ENCODE peak calls at places on chromosome 17, in four cellular contexts. Y is stimulated activated CD8-positive, alpha-beta memory T cell treated with anti-CD3 and anti-CD28 coated beads, Interleukin-2, amount 100 ng/mL, for 48 hours; M is hippocampal formation; U is EL. W is an unnamed sample.

GRCh38 chr17:77332034-77332971 is 191.5 kb downstream of the SEC14L1 start:
- DNase-seq in Y (no peak), M (no peak), U (no peak), W (no peak)

GRCh38 chr17:69492410-69493071 is 78.0 kb downstream of the MAP2K6 start:
- DNase-seq in M (no peak), Y (no peak), U (peak; percentile 93), W (no peak)

GRCh38 chr17:76458580-76459490 is 5.9 kb upstream of the UBE2O start:
- DNase-seq in M (no peak), U (peak; percentile 63), Y (no peak), W (no peak)

GRCh38 chr17:75087558-75088453 is at the start of gene SLC16A5:
- DNase-seq in U (peak; percentile 97), Y (no peak), M (no peak), W (no peak)

GRCh38 chr17:81482673-81483072 is 29.9 kb downstream of the ACTG1 start:
- DNase-seq in U (no peak), Y (no peak), M (no peak), W (no peak)

GRCh38 chr17:73091770-73092517 is 544 bp downstream of the SLC39A11 start:
- DNase-seq in Y (no peak), U (peak; percentile 57), M (no peak), W (no peak)

GRCh38 chr17:42708588-42708987 is 26.3 kb downstream of the CNTNAP1 start:
- DNase-seq in M (no peak), Y (no peak), U (no peak), W (no peak)

GRCh38 chr17:3993493-3994220 is 29.4 kb upstream of the ATP2A3 start:
- DNase-seq in Y (no peak), U (no peak), M (no peak), W (no peak)

GRCh38 chr17:60155427-60155814 is 5.6 kb downstream of the CA4 start:
- DNase-seq in U (no peak), Y (no peak), M (no peak), W (no peak)

GRCh38 chr17:81400154-81400938 is 5.1 kb downstream of the BAHCC1 start:
- DNase-seq in Y (no peak), U (peak; percentile 68), M (peak; percentile 56), W (no peak)

GRCh38 chr17:39739020-39739884 is 1.5 kb downstream of the GRB7 start:
- DNase-seq in U (peak; percentile 61), Y (no peak), M (no peak), W (no peak)

GRCh38 chr17:73419896-73420295 is 108.1 kb upstream of the CDC42EP4 start:
- DNase-seq in M (no peak), Y (no peak), U (no peak), W (no peak)